ENCODE peak calls at places on chromosome 15, in seven cellular contexts. One of them, this sample, is unnamed.
A peak's percentile ranks its signal among the peaks of the same experiment; 100 is the strongest.

GRCh38 chr15:38474155-38474757 is 20.3 kb downstream of the FAM98B start:
- DNase-seq in activated naive CD8-positive, alpha-beta T cell treated with anti-CD3 and anti-CD28 coated beads for 36 hours: no peak
- DNase-seq in astrocyte of the spinal cord: peak; percentile 61
- DNase-seq in astrocyte of the cerebellum: peak; percentile 48
- DNase-seq in cardiac fibroblast: peak; percentile 79
- DNase-seq in cardiac muscle cell: peak; percentile 73
- DNase-seq in Caki2: peak; percentile 56
- DNase-seq in this sample: peak; percentile 79

GRCh38 chr15:40093224-40093842 is 15.3 kb downstream of the BMF start:
- DNase-seq in cardiac muscle cell: no peak
- DNase-seq in Caki2: no peak
- DNase-seq in activated naive CD8-positive, alpha-beta T cell treated with anti-CD3 and anti-CD28 coated beads for 36 hours: no peak
- DNase-seq in astrocyte of the cerebellum: no peak
- DNase-seq in cardiac fibroblast: no peak
- DNase-seq in astrocyte of the spinal cord: no peak
- DNase-seq in this sample: no peak

GRCh38 chr15:45665261-45665660 is 30.4 kb downstream of the SQOR start:
- DNase-seq in astrocyte of the spinal cord: no peak
- DNase-seq in cardiac muscle cell: no peak
- DNase-seq in astrocyte of the cerebellum: no peak
- DNase-seq in activated naive CD8-positive, alpha-beta T cell treated with anti-CD3 and anti-CD28 coated beads for 36 hours: no peak
- DNase-seq in Caki2: no peak
- DNase-seq in cardiac fibroblast: peak; percentile 47
- DNase-seq in this sample: no peak

GRCh38 chr15:48785712-48786111 is 25.2 kb downstream of the CEP152 start:
- DNase-seq in astrocyte of the spinal cord: no peak
- DNase-seq in astrocyte of the cerebellum: no peak
- DNase-seq in cardiac fibroblast: no peak
- DNase-seq in Caki2: no peak
- DNase-seq in cardiac muscle cell: no peak
- DNase-seq in activated naive CD8-positive, alpha-beta T cell treated with anti-CD3 and anti-CD28 coated beads for 36 hours: no peak
- DNase-seq in this sample: no peak

GRCh38 chr15:92104069-92104468 is 250.6 kb downstream of the SLCO3A1 start:
- DNase-seq in cardiac fibroblast: no peak
- DNase-seq in astrocyte of the spinal cord: no peak
- DNase-seq in Caki2: no peak
- DNase-seq in cardiac muscle cell: no peak
- DNase-seq in astrocyte of the cerebellum: no peak
- DNase-seq in activated naive CD8-positive, alpha-beta T cell treated with anti-CD3 and anti-CD28 coated beads for 36 hours: no peak
- DNase-seq in this sample: no peak

GRCh38 chr15:29066848-29067247 is 181.1 kb downstream of the APBA2 start:
- DNase-seq in astrocyte of the cerebellum: no peak
- DNase-seq in astrocyte of the spinal cord: no peak
- DNase-seq in cardiac fibroblast: no peak
- DNase-seq in cardiac muscle cell: no peak
- DNase-seq in activated naive CD8-positive, alpha-beta T cell treated with anti-CD3 and anti-CD28 coated beads for 36 hours: no peak
- DNase-seq in Caki2: no peak
- DNase-seq in this sample: no peak

GRCh38 chr15:80182611-80183210 is 29.9 kb downstream of the FAH start:
- DNase-seq in cardiac muscle cell: peak; percentile 29
- DNase-seq in Caki2: no peak
- DNase-seq in astrocyte of the cerebellum: peak; percentile 74
- DNase-seq in cardiac fibroblast: peak; percentile 43
- DNase-seq in activated naive CD8-positive, alpha-beta T cell treated with anti-CD3 and anti-CD28 coated beads for 36 hours: no peak
- DNase-seq in astrocyte of the spinal cord: peak; percentile 73
- DNase-seq in this sample: no peak

GRCh38 chr15:43412096-43412495 is 41.2 kb downstream of the TUBGCP4 start:
- DNase-seq in cardiac muscle cell: no peak
- DNase-seq in Caki2: no peak
- DNase-seq in cardiac fibroblast: no peak
- DNase-seq in activated naive CD8-positive, alpha-beta T cell treated with anti-CD3 and anti-CD28 coated beads for 36 hours: no peak
- DNase-seq in astrocyte of the cerebellum: no peak
- DNase-seq in astrocyte of the spinal cord: no peak
- DNase-seq in this sample: no peak

GRCh38 chr15:66767370-66767769 is 65.3 kb downstream of the SMAD6 start:
- DNase-seq in cardiac muscle cell: no peak
- DNase-seq in astrocyte of the spinal cord: no peak
- DNase-seq in cardiac fibroblast: no peak
- DNase-seq in activated naive CD8-positive, alpha-beta T cell treated with anti-CD3 and anti-CD28 coated beads for 36 hours: no peak
- DNase-seq in astrocyte of the cerebellum: no peak
- DNase-seq in Caki2: no peak
- DNase-seq in this sample: no peak

GRCh38 chr15:52362497-52362896 is 66.9 kb upstream of the MYO5C start:
- DNase-seq in astrocyte of the cerebellum: no peak
- DNase-seq in Caki2: no peak
- DNase-seq in activated naive CD8-positive, alpha-beta T cell treated with anti-CD3 and anti-CD28 coated beads for 36 hours: no peak
- DNase-seq in cardiac fibroblast: peak; percentile 96
- DNase-seq in astrocyte of the spinal cord: peak; percentile 23
- DNase-seq in cardiac muscle cell: no peak
- DNase-seq in this sample: no peak

GRCh38 chr15:67821784-67822451 is 3.4 kb upstream of the SKOR1 start:
- DNase-seq in astrocyte of the spinal cord: no peak
- DNase-seq in astrocyte of the cerebellum: no peak
- DNase-seq in cardiac muscle cell: no peak
- DNase-seq in activated naive CD8-positive, alpha-beta T cell treated with anti-CD3 and anti-CD28 coated beads for 36 hours: no peak
- DNase-seq in cardiac fibroblast: no peak
- DNase-seq in Caki2: no peak
- DNase-seq in this sample: no peak

GRCh38 chr15:43749690-43750345 is 3.6 kb downstream of the PDIA3 start:
- DNase-seq in cardiac fibroblast: peak; percentile 16
- DNase-seq in Caki2: no peak
- DNase-seq in astrocyte of the spinal cord: peak; percentile 7
- DNase-seq in activated naive CD8-positive, alpha-beta T cell treated with anti-CD3 and anti-CD28 coated beads for 36 hours: peak; percentile 49
- DNase-seq in astrocyte of the cerebellum: no peak
- DNase-seq in cardiac muscle cell: no peak
- DNase-seq in this sample: no peak

GRCh38 chr15:94135748-94136147 is 95.6 kb upstream of the MCTP2 start:
- DNase-seq in cardiac muscle cell: no peak
- DNase-seq in Caki2: no peak
- DNase-seq in astrocyte of the cerebellum: no peak
- DNase-seq in activated naive CD8-positive, alpha-beta T cell treated with anti-CD3 and anti-CD28 coated beads for 36 hours: no peak
- DNase-seq in cardiac fibroblast: no peak
- DNase-seq in astrocyte of the spinal cord: no peak
- DNase-seq in this sample: no peak

GRCh38 chr15:60315878-60316277 is 81.9 kb downstream of the ANXA2 start:
- DNase-seq in cardiac muscle cell: no peak
- DNase-seq in astrocyte of the spinal cord: no peak
- DNase-seq in cardiac fibroblast: no peak
- DNase-seq in Caki2: no peak
- DNase-seq in activated naive CD8-positive, alpha-beta T cell treated with anti-CD3 and anti-CD28 coated beads for 36 hours: no peak
- DNase-seq in astrocyte of the cerebellum: no peak
- DNase-seq in this sample: no peak

GRCh38 chr15:83206387-83206970 is 1.1 kb downstream of the HDGFL3 start:
- DNase-seq in cardiac muscle cell: no peak
- DNase-seq in astrocyte of the spinal cord: peak; percentile 38
- DNase-seq in Caki2: no peak
- DNase-seq in activated naive CD8-positive, alpha-beta T cell treated with anti-CD3 and anti-CD28 coated beads for 36 hours: no peak
- DNase-seq in cardiac fibroblast: peak; percentile 43
- DNase-seq in astrocyte of the cerebellum: no peak
- DNase-seq in this sample: peak; percentile 9

GRCh38 chr15:73996939-73997338 is 2.4 kb downstream of the PML start:
- DNase-seq in astrocyte of the spinal cord: peak; percentile 43
- DNase-seq in cardiac fibroblast: peak; percentile 73
- DNase-seq in astrocyte of the cerebellum: no peak
- DNase-seq in cardiac muscle cell: no peak
- DNase-seq in Caki2: peak; percentile 62
- DNase-seq in activated naive CD8-positive, alpha-beta T cell treated with anti-CD3 and anti-CD28 coated beads for 36 hours: peak; percentile 46
- DNase-seq in this sample: no peak

GRCh38 chr15:88454231-88454630 is 13.0 kb downstream of the MRPL46 start:
- DNase-seq in cardiac fibroblast: peak; percentile 39
- DNase-seq in astrocyte of the cerebellum: no peak
- DNase-seq in activated naive CD8-positive, alpha-beta T cell treated with anti-CD3 and anti-CD28 coated beads for 36 hours: no peak
- DNase-seq in Caki2: no peak
- DNase-seq in cardiac muscle cell: no peak
- DNase-seq in astrocyte of the spinal cord: no peak
- DNase-seq in this sample: no peak

GRCh38 chr15:93088200-93088980 is 621 bp downstream of the RGMA start:
- DNase-seq in activated naive CD8-positive, alpha-beta T cell treated with anti-CD3 and anti-CD28 coated beads for 36 hours: peak; percentile 28
- DNase-seq in cardiac fibroblast: peak; percentile 19
- DNase-seq in Caki2: peak; percentile 35
- DNase-seq in cardiac muscle cell: peak; percentile 48
- DNase-seq in astrocyte of the cerebellum: no peak
- DNase-seq in astrocyte of the spinal cord: no peak
- DNase-seq in this sample: no peak

GRCh38 chr15:36495464-36495863 is 84.0 kb upstream of the CDIN1 start:
- DNase-seq in cardiac muscle cell: no peak
- DNase-seq in cardiac fibroblast: no peak
- DNase-seq in Caki2: peak; percentile 62
- DNase-seq in activated naive CD8-positive, alpha-beta T cell treated with anti-CD3 and anti-CD28 coated beads for 36 hours: no peak
- DNase-seq in astrocyte of the cerebellum: no peak
- DNase-seq in astrocyte of the spinal cord: no peak
- DNase-seq in this sample: no peak

GRCh38 chr15:87609474-87609873 is 647.1 kb downstream of the NTRK3 start:
- DNase-seq in astrocyte of the cerebellum: peak; percentile 90
- DNase-seq in astrocyte of the spinal cord: peak; percentile 92
- DNase-seq in activated naive CD8-positive, alpha-beta T cell treated with anti-CD3 and anti-CD28 coated beads for 36 hours: no peak
- DNase-seq in cardiac fibroblast: peak; percentile 98
- DNase-seq in cardiac muscle cell: no peak
- DNase-seq in Caki2: peak; percentile 52
- DNase-seq in this sample: no peak

GRCh38 chr15:68586274-68586961 is 7.6 kb downstream of the CORO2B start:
- DNase-seq in Caki2: peak; percentile 81
- DNase-seq in astrocyte of the cerebellum: no peak
- DNase-seq in activated naive CD8-positive, alpha-beta T cell treated with anti-CD3 and anti-CD28 coated beads for 36 hours: no peak
- DNase-seq in astrocyte of the spinal cord: peak; percentile 80
- DNase-seq in cardiac muscle cell: no peak
- DNase-seq in cardiac fibroblast: peak; percentile 92
- DNase-seq in this sample: no peak